ENCODE peak calls at places on chromosomes 7 and 10, in nine cellular contexts. One of them, this sample, is unnamed.

GRCh38 chr7:94094298-94094697 is 90.1 kb upstream of the BET1 start:
- DNase-seq in colonic mucosa: no peak
- DNase-seq in uterus: no peak
- DNase-seq in upper lobe of right lung: no peak
- DNase-seq in A549: no peak
- DNase-seq in tibial nerve: no peak
- DNase-seq in fibroblast of lung: no peak
- DNase-seq in CD8-positive, alpha-beta T cell: no peak
- DNase-seq in HL-60: no peak
- DNase-seq in this sample: no peak

GRCh38 chr10:19811517-19811916 is 4.7 kb upstream of the PLXDC2 start:
- DNase-seq in colonic mucosa: no peak
- DNase-seq in HL-60: no peak
- DNase-seq in upper lobe of right lung: no peak
- DNase-seq in fibroblast of lung: peak
- DNase-seq in A549: no peak
- DNase-seq in uterus: peak
- DNase-seq in CD8-positive, alpha-beta T cell: no peak
- DNase-seq in tibial nerve: no peak
- DNase-seq in this sample: peak

GRCh38 chr7:94395141-94396041 is 696 bp downstream of the COL1A2 start:
- DNase-seq in HL-60: peak
- DNase-seq in upper lobe of right lung: no peak
- DNase-seq in A549: peak
- DNase-seq in colonic mucosa: peak
- DNase-seq in uterus: peak
- DNase-seq in CD8-positive, alpha-beta T cell: no peak
- DNase-seq in fibroblast of lung: peak
- DNase-seq in tibial nerve: peak
- DNase-seq in this sample: peak

GRCh38 chr7:157440346-157441022 is 103.7 kb downstream of the DNAJB6 start:
- DNase-seq in colonic mucosa: no peak
- DNase-seq in tibial nerve: no peak
- DNase-seq in upper lobe of right lung: peak
- DNase-seq in uterus: no peak
- DNase-seq in HL-60: no peak
- DNase-seq in CD8-positive, alpha-beta T cell: no peak
- DNase-seq in fibroblast of lung: no peak
- DNase-seq in A549: no peak
- DNase-seq in this sample: no peak

GRCh38 chr7:37916017-37916672 is 472 bp downstream of the SFRP4 start:
- DNase-seq in HL-60: no peak
- DNase-seq in CD8-positive, alpha-beta T cell: no peak
- DNase-seq in tibial nerve: peak
- DNase-seq in A549: peak
- DNase-seq in colonic mucosa: peak
- DNase-seq in fibroblast of lung: peak
- DNase-seq in uterus: peak
- DNase-seq in upper lobe of right lung: peak
- DNase-seq in this sample: peak

GRCh38 chr7:114916261-114916892 is 5.5 kb upstream of the MDFIC start:
- DNase-seq in A549: no peak
- DNase-seq in tibial nerve: no peak
- DNase-seq in colonic mucosa: no peak
- DNase-seq in upper lobe of right lung: no peak
- DNase-seq in uterus: no peak
- DNase-seq in HL-60: no peak
- DNase-seq in fibroblast of lung: no peak
- DNase-seq in CD8-positive, alpha-beta T cell: peak
- DNase-seq in this sample: no peak

GRCh38 chr10:63133056-63133786 is at the start of gene NRBF2:
- DNase-seq in tibial nerve: peak
- DNase-seq in colonic mucosa: peak
- DNase-seq in uterus: peak
- DNase-seq in fibroblast of lung: peak
- DNase-seq in upper lobe of right lung: peak
- DNase-seq in CD8-positive, alpha-beta T cell: peak
- DNase-seq in HL-60: peak
- DNase-seq in A549: peak
- DNase-seq in this sample: peak

GRCh38 chr10:69647101-69647500 is 17.1 kb downstream of the FAM241B start:
- DNase-seq in fibroblast of lung: no peak
- DNase-seq in tibial nerve: no peak
- DNase-seq in HL-60: no peak
- DNase-seq in upper lobe of right lung: peak
- DNase-seq in CD8-positive, alpha-beta T cell: no peak
- DNase-seq in A549: no peak
- DNase-seq in uterus: no peak
- DNase-seq in colonic mucosa: no peak
- DNase-seq in this sample: no peak

DNA sequence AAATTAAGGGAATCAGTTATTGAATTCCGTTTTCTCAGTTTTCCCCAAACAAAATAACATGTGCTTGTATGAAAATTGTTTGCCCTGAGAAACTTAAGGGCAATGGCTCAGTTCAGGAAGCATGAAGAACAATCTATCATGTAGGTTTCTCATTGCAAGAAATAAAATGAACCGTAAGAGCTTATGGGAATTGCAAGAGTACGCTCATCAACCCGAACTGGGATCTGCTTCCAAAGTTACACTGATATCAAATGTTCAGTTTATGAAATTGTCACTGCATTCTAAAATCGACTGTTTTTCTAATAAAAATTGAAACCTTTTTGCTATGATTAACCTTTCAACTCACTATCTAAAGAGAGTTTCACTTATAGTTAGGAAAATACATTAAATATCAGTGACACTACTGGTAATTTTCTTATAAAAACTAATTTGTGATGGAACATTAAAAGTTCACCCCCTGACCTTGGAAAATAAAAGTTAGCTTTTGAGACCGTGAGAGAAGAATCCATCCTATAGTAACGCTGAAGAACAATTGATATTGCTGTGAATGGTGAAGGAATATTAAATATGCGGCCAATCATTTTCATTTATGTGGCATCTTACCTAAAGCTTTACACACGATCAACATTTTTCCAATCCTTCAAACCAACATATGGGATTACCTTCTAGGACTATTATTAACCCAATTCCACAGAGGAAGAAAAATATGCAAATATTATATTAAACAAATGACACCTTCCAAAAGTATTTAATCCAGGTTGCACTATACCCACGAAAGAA is 2.3 kb downstream of the MEOX2 start:
- DNase-seq in CD8-positive, alpha-beta T cell: no peak
- DNase-seq in upper lobe of right lung: no peak
- DNase-seq in tibial nerve: no peak
- DNase-seq in fibroblast of lung: peak
- DNase-seq in uterus: no peak
- DNase-seq in HL-60: no peak
- DNase-seq in colonic mucosa: no peak
- DNase-seq in A549: no peak
- DNase-seq in this sample: no peak
- H3K4me3 ChIP-seq in CD8-positive, alpha-beta T cell: no peak
- H3K4me3 ChIP-seq in upper lobe of right lung: peak
- H3K4me3 ChIP-seq in tibial nerve: peak
- H3K4me3 ChIP-seq in fibroblast of lung: peak
- H3K4me3 ChIP-seq in uterus: peak
- H3K4me3 ChIP-seq in HL-60: no peak
- H3K4me3 ChIP-seq in colonic mucosa: no peak
- H3K4me3 ChIP-seq in A549: no peak
- H3K4me3 ChIP-seq in this sample: no peak

GRCh38 chr7:139572704-139573395 is 49.4 kb downstream of the CLEC2L start:
- DNase-seq in upper lobe of right lung: no peak
- DNase-seq in HL-60: no peak
- DNase-seq in colonic mucosa: no peak
- DNase-seq in CD8-positive, alpha-beta T cell: no peak
- DNase-seq in tibial nerve: no peak
- DNase-seq in A549: no peak
- DNase-seq in uterus: no peak
- DNase-seq in fibroblast of lung: no peak
- DNase-seq in this sample: no peak

GRCh38 chr7:139575338-139575680 is 51.8 kb downstream of the CLEC2L start:
- DNase-seq in tibial nerve: no peak
- DNase-seq in CD8-positive, alpha-beta T cell: no peak
- DNase-seq in uterus: no peak
- DNase-seq in fibroblast of lung: no peak
- DNase-seq in upper lobe of right lung: no peak
- DNase-seq in A549: no peak
- DNase-seq in colonic mucosa: no peak
- DNase-seq in HL-60: no peak
- DNase-seq in this sample: no peak

GRCh38 chr7:139574618-139575337 is 51.3 kb downstream of the CLEC2L start:
- DNase-seq in A549: no peak
- DNase-seq in HL-60: no peak
- DNase-seq in uterus: no peak
- DNase-seq in upper lobe of right lung: no peak
- DNase-seq in colonic mucosa: no peak
- DNase-seq in CD8-positive, alpha-beta T cell: no peak
- DNase-seq in tibial nerve: no peak
- DNase-seq in fibroblast of lung: no peak
- DNase-seq in this sample: no peak

GRCh38 chr7:139572071-139572470 is 48.6 kb downstream of the CLEC2L start:
- DNase-seq in tibial nerve: no peak
- DNase-seq in A549: no peak
- DNase-seq in colonic mucosa: no peak
- DNase-seq in fibroblast of lung: no peak
- DNase-seq in HL-60: no peak
- DNase-seq in upper lobe of right lung: no peak
- DNase-seq in CD8-positive, alpha-beta T cell: no peak
- DNase-seq in uterus: no peak
- DNase-seq in this sample: no peak

GRCh38 chr7:139573871-139574270 is 50.4 kb downstream of the CLEC2L start:
- DNase-seq in uterus: no peak
- DNase-seq in colonic mucosa: no peak
- DNase-seq in upper lobe of right lung: no peak
- DNase-seq in HL-60: no peak
- DNase-seq in A549: no peak
- DNase-seq in fibroblast of lung: no peak
- DNase-seq in CD8-positive, alpha-beta T cell: no peak
- DNase-seq in tibial nerve: no peak
- DNase-seq in this sample: no peak
- TF ChIP-seq CTCF in uterus: no peak
- TF ChIP-seq CTCF in colonic mucosa: no peak
- TF ChIP-seq CTCF in upper lobe of right lung: no peak
- TF ChIP-seq CTCF in HL-60: no peak
- TF ChIP-seq CTCF in A549: no peak
- TF ChIP-seq CTCF in fibroblast of lung: no peak
- TF ChIP-seq CTCF in CD8-positive, alpha-beta T cell: no peak
- TF ChIP-seq CTCF in tibial nerve: no peak
- TF ChIP-seq CTCF in this sample: no peak

GRCh38 chr10:116721048-116721897 is 21.1 kb downstream of the HSPA12A start:
- DNase-seq in HL-60: no peak
- DNase-seq in colonic mucosa: no peak
- DNase-seq in fibroblast of lung: no peak
- DNase-seq in CD8-positive, alpha-beta T cell: no peak
- DNase-seq in tibial nerve: no peak
- DNase-seq in uterus: no peak
- DNase-seq in upper lobe of right lung: no peak
- DNase-seq in A549: no peak
- DNase-seq in this sample: no peak

GRCh38 chr10:116720241-116721047 is 21.9 kb downstream of the HSPA12A start:
- DNase-seq in fibroblast of lung: no peak
- DNase-seq in tibial nerve: no peak
- DNase-seq in HL-60: no peak
- DNase-seq in colonic mucosa: peak
- DNase-seq in CD8-positive, alpha-beta T cell: no peak
- DNase-seq in uterus: no peak
- DNase-seq in upper lobe of right lung: no peak
- DNase-seq in A549: no peak
- DNase-seq in this sample: no peak

GRCh38 chr10:116723428-116724281 is 18.7 kb downstream of the HSPA12A start:
- DNase-seq in tibial nerve: no peak
- DNase-seq in colonic mucosa: no peak
- DNase-seq in A549: no peak
- DNase-seq in fibroblast of lung: no peak
- DNase-seq in uterus: no peak
- DNase-seq in HL-60: no peak
- DNase-seq in upper lobe of right lung: no peak
- DNase-seq in CD8-positive, alpha-beta T cell: peak
- DNase-seq in this sample: no peak

GRCh38 chr10:116722736-116723427 is 19.5 kb downstream of the HSPA12A start:
- DNase-seq in fibroblast of lung: no peak
- DNase-seq in CD8-positive, alpha-beta T cell: no peak
- DNase-seq in upper lobe of right lung: no peak
- DNase-seq in HL-60: no peak
- DNase-seq in colonic mucosa: no peak
- DNase-seq in uterus: no peak
- DNase-seq in A549: no peak
- DNase-seq in tibial nerve: no peak
- DNase-seq in this sample: no peak

DNA sequence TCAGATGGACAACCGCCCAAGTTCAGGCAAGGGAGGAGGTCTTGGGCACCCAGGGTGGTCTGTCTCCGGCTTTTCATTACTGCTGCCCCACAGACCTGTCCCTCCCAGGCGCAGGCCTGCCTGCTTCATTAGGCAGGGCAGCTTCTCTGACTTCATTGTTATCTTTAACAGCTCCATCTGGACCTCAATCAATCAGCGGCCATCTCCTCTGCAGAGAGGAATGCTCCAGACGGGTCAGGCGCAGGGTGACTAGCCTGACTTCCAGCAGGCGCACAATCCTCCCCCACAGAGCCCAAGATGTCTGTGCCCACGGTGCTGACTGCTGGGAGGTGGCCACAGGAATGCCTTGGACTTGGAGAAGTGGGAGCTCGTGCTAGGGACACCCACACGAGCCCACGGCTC is 20.4 kb downstream of the HSPA12A start:
- DNase-seq in A549: no peak
- DNase-seq in HL-60: no peak
- DNase-seq in fibroblast of lung: peak
- DNase-seq in upper lobe of right lung: no peak
- DNase-seq in CD8-positive, alpha-beta T cell: no peak
- DNase-seq in tibial nerve: no peak
- DNase-seq in colonic mucosa: no peak
- DNase-seq in uterus: no peak
- DNase-seq in this sample: peak
- H3K27ac ChIP-seq in A549: no peak
- H3K27ac ChIP-seq in HL-60: no peak
- H3K27ac ChIP-seq in fibroblast of lung: no peak
- H3K27ac ChIP-seq in upper lobe of right lung: no peak
- H3K27ac ChIP-seq in CD8-positive, alpha-beta T cell: no peak
- H3K27ac ChIP-seq in tibial nerve: peak
- H3K27ac ChIP-seq in colonic mucosa: no peak
- H3K27ac ChIP-seq in uterus: no peak
- H3K27ac ChIP-seq in this sample: no peak

DNA sequence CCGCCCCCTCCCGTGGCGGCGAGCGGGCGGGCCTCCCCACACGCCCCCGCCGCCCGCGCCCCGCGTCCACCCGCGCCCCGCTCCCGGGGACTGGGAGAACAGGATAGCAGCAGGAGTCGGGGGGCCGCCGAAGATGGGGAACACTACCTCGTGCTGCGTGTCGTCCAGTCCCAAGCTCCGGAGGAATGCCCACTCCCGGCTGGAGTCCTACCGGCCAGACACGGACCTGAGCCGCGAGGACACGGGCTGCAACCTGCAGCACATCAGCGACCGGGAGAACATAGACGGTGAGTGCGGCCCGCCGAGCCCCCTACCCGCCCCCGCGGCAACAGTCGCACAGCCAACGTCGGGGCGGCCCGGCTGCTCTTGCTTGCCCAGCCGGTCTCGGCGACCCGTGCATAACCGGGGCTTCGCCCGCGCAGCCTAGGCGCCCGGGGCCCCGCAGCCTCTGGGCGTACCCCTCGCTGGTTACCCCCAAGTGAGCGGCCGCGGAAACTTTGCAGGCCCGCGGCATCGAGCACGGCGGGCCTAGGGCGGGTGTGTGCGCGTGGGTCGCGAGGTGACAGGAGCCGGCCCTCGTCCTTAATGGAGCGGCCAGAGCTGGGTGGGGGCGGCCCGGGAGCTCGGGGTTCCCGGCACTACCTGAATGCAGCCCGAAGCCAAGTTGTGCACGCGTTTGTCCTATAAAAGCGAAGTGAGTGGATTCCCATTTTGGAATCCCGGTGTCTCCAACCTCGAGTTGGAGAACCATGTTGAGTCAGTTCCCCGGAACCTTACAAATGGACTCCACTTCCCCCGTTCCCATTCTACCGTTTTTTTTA is 822 bp downstream of the CCNY start:
- DNase-seq in A549: peak
- DNase-seq in uterus: peak
- DNase-seq in HL-60: peak
- DNase-seq in CD8-positive, alpha-beta T cell: no peak
- DNase-seq in tibial nerve: no peak
- DNase-seq in fibroblast of lung: no peak
- DNase-seq in colonic mucosa: peak
- DNase-seq in upper lobe of right lung: peak
- DNase-seq in this sample: no peak
- H3K4me3 ChIP-seq in A549: peak
- H3K4me3 ChIP-seq in uterus: peak
- H3K4me3 ChIP-seq in HL-60: peak
- H3K4me3 ChIP-seq in CD8-positive, alpha-beta T cell: peak
- H3K4me3 ChIP-seq in tibial nerve: peak
- H3K4me3 ChIP-seq in fibroblast of lung: peak
- H3K4me3 ChIP-seq in colonic mucosa: peak
- H3K4me3 ChIP-seq in upper lobe of right lung: peak
- H3K4me3 ChIP-seq in this sample: peak

This sample was measured in brain microvascular endothelial cell.